ENCODE peak calls at places on chromosome 16, in seven cellular contexts. J, Q, X, D, S, K and Y are unnamed samples. For H3K4me1, the result is how much of the 10 kb centered on the place peaks cover.

GRCh38 chr16:31382485-31383161 is 10.5 kb upstream of the ITGAD start:
- DNase-seq in J (peak), Q (no peak), X (peak), D (peak), S (peak), K (no peak), Y (no peak)

GRCh38 chr16:11621920-11622651 is 35.4 kb upstream of the LITAF start:
- DNase-seq in J (no peak), Q (no peak), X (no peak), D (no peak), S (no peak), K (no peak), Y (no peak)

GRCh38 chr16:50692644-50692998 is 785 bp upstream of the NOD2 start:
- DNase-seq in J (no peak), Q (no peak), X (no peak), D (no peak), S (no peak), K (no peak), Y (no peak)

GRCh38 chr16:55834044-55834443 is 1.1 kb upstream of the CES1 start:
- DNase-seq in J (no peak), Q (no peak), X (no peak), D (no peak), S (no peak), K (no peak), Y (no peak)

GRCh38 chr16:525520-526180 is 1.9 kb upstream of the CAPN15 start:
- DNase-seq in J (peak), Q (no peak), X (peak), D (no peak), S (peak), K (no peak), Y (no peak)

GRCh38 chr16:49652441-49653175 is 203.3 kb downstream of the ZNF423 start:
- DNase-seq in J (peak), Q (no peak), X (no peak), D (peak), S (no peak), K (peak), Y (peak)

GRCh38 chr16:324451-325334 is 27.8 kb downstream of the AXIN1 start:
- DNase-seq in J (no peak), Q (no peak), X (no peak), D (no peak), S (no peak), K (no peak), Y (no peak)

GRCh38 chr16:745739-746138 is 4.9 kb upstream of the CIAO3 start:
- DNase-seq in J (no peak), Q (no peak), X (no peak), D (no peak), S (no peak), K (no peak), Y (no peak)

GRCh38 chr16:65884018-65884417 is 482.5 kb upstream of the CDH5 start:
- DNase-seq in J (no peak), Q (no peak), X (no peak), D (no peak), S (no peak), K (no peak), Y (no peak)

GRCh38 chr16:11744075-11744470 is 1.4 kb upstream of the TXNDC11 start:
- DNase-seq in J (no peak), Q (no peak), X (no peak), D (no peak), S (no peak), K (no peak), Y (no peak)

GRCh38 chr16:10408824-10409381 is 23.0 kb downstream of the ATF7IP2 start:
- DNase-seq in J (no peak), Q (no peak), X (no peak), D (no peak), S (peak), K (no peak), Y (no peak)

GRCh38 chr16:12468552-12468951 is 335.1 kb downstream of the CPPED1 start:
- DNase-seq in J (no peak), Q (no peak), X (no peak), D (no peak), S (no peak), K (peak), Y (no peak)

GRCh38 chr16:2276501-2277195 is 8.7 kb upstream of the RNPS1 start:
- DNase-seq in J (no peak), Q (no peak), X (no peak), D (no peak), S (no peak), K (no peak), Y (no peak)

GRCh38 chr16:9845661-9846361 is 336.4 kb downstream of the GRIN2A start:
- DNase-seq in J (no peak), Q (no peak), X (no peak), D (no peak), S (peak), K (no peak), Y (no peak)

GRCh38 chr16:11586375-11586855 is 304 bp downstream of the LITAF start:
- DNase-seq in J (no peak), Q (no peak), X (no peak), D (no peak), S (no peak), K (no peak), Y (no peak)

GRCh38 chr16:50266337-50267091 is at the start of gene ADCY7:
- DNase-seq in J (peak), Q (peak), X (peak), D (peak), S (no peak), K (peak), Y (peak)

GRCh38 chr16:59412275-59412841 is 678.2 kb upstream of the GOT2 start:
- DNase-seq in J (no peak), Q (no peak), X (no peak), D (no peak), S (peak), K (no peak), Y (no peak)

GRCh38 chr16:31404353-31405064 is 11.4 kb downstream of the ITGAD start:
- DNase-seq in J (no peak), Q (no peak), X (peak), D (no peak), S (peak), K (no peak), Y (no peak)

GRCh38 chr16:54201200-54201599 is 85.4 kb downstream of the IRX3 start:
- DNase-seq in J (no peak), Q (no peak), X (no peak), D (no peak), S (peak), K (peak), Y (no peak)

GRCh38 chr16:16037970-16038369 is 88.6 kb downstream of the ABCC1 start:
- DNase-seq in J (no peak), Q (no peak), X (no peak), D (no peak), S (no peak), K (no peak), Y (no peak)

GRCh38 chr16:23597003-23597756 is 1.1 kb upstream of the NDUFAB1 start:
- DNase-seq in J (peak), Q (no peak), X (peak), D (peak), S (peak), K (peak), Y (no peak)

GRCh38 chr16:30658731-30659506 is 688 bp downstream of the FBRS start:
- DNase-seq in J (peak), Q (peak), X (peak), D (peak), S (peak), K (peak), Y (peak)

GRCh38 chr16:8676737-8677375 is 2.4 kb downstream of the ABAT start:
- DNase-seq in J (no peak), Q (no peak), X (no peak), D (no peak), S (no peak), K (no peak), Y (no peak)

GRCh38 chr16:11151156-11151904 is 104.7 kb downstream of the SOCS1 start:
- DNase-seq in J (no peak), Q (no peak), X (no peak), D (no peak), S (no peak), K (no peak), Y (no peak)

GRCh38 chr16:75385507-75386152 is 47.7 kb downstream of the CFDP1 start:
- DNase-seq in J (no peak), Q (no peak), X (peak), D (no peak), S (peak), K (no peak), Y (peak)

GRCh38 chr16:19884611-19885455 is at the start of gene GPRC5B:
- DNase-seq in J (peak), Q (no peak), X (no peak), D (peak), S (peak), K (peak), Y (peak)

GRCh38 chr16:55499951-55500350 is 8.9 kb upstream of the LPCAT2 start:
- DNase-seq in J (no peak), Q (no peak), X (peak), D (no peak), S (peak), K (peak), Y (peak)

GRCh38 chr16:54397190-54397835 is 110.7 kb upstream of the IRX3 start:
- DNase-seq in J (no peak), Q (no peak), X (no peak), D (no peak), S (no peak), K (no peak), Y (no peak)

GRCh38 chr16:31480851-31481250 is 2.1 kb upstream of the SLC5A2 start:
- DNase-seq in J (peak), Q (no peak), X (no peak), D (no peak), S (no peak), K (no peak), Y (no peak)

GRCh38 chr16:12319464-12320030 is 343.0 kb downstream of the SNX29 start:
- DNase-seq in J (no peak), Q (no peak), X (no peak), D (no peak), S (no peak), K (no peak), Y (no peak)

GRCh38 chr16:75402821-75403475 is 30.4 kb downstream of the CFDP1 start:
- DNase-seq in J (no peak), Q (no peak), X (peak), D (no peak), S (peak), K (no peak), Y (no peak)

GRCh38 chr16:87337247-87337646 is 20.1 kb upstream of the C16orf95 start:
- DNase-seq in J (no peak), Q (no peak), X (no peak), D (no peak), S (no peak), K (no peak), Y (no peak)

GRCh38 chr16:19424478-19424877 is 6.8 kb downstream of the TMC5 start:
- DNase-seq in J (no peak), Q (no peak), X (no peak), D (no peak), S (no peak), K (no peak), Y (no peak)

GRCh38 chr16:5616841-5617240 is 519.2 kb upstream of the EEF2KMT start:
- DNase-seq in J (no peak), Q (no peak), X (no peak), D (no peak), S (no peak), K (no peak), Y (no peak)

GRCh38 chr16:15602285-15603044 is 40.5 kb downstream of the MARF1 start:
- DNase-seq in J (no peak), Q (no peak), X (no peak), D (no peak), S (no peak), K (peak), Y (no peak)

GRCh38 chr16:24819462-24820040 is 26.2 kb upstream of the SLC5A11 start:
- DNase-seq in J (no peak), Q (no peak), X (no peak), D (no peak), S (no peak), K (no peak), Y (no peak)

GRCh38 chr16:57166951-57167350 is 18.9 kb downstream of the PSME3IP1 start:
- DNase-seq in J (no peak), Q (no peak), X (no peak), D (no peak), S (no peak), K (peak), Y (no peak)

GRCh38 chr16:10151718-10152117 is 30.5 kb downstream of the GRIN2A start:
- DNase-seq in J (no peak), Q (no peak), X (no peak), D (no peak), S (no peak), K (no peak), Y (no peak)

GRCh38 chr16:74926832-74927231 is 58.1 kb downstream of the WDR59 start:
- DNase-seq in J (no peak), Q (no peak), X (no peak), D (no peak), S (no peak), K (no peak), Y (no peak)

GRCh38 chr16:35258381-35258780 is 1799.0 kb downstream of the TP53TG3F start:
- DNase-seq in J (no peak), Q (no peak), X (no peak), D (no peak), S (no peak), K (no peak), Y (no peak)

GRCh38 chr16:88783391-88784073 is 1.5 kb downstream of the PIEZO1 start:
- DNase-seq in J (peak), Q (no peak), X (no peak), D (no peak), S (no peak), K (peak), Y (peak)

GRCh38 chr16:88779406-88780099 is 5.5 kb downstream of the PIEZO1 start:
- DNase-seq in J (no peak), Q (no peak), X (no peak), D (no peak), S (no peak), K (peak), Y (no peak)

GRCh38 chr16:88780100-88781062 is 4.6 kb downstream of the PIEZO1 start:
- DNase-seq in J (no peak), Q (no peak), X (no peak), D (no peak), S (no peak), K (no peak), Y (no peak)

GRCh38 chr16:88782454-88783390 is 2.3 kb downstream of the PIEZO1 start:
- DNase-seq in J (peak), Q (no peak), X (peak), D (no peak), S (no peak), K (peak), Y (peak)

GRCh38 chr16:88781140-88782077 is 3.6 kb downstream of the PIEZO1 start:
- DNase-seq in J (no peak), Q (no peak), X (no peak), D (no peak), S (no peak), K (no peak), Y (no peak)
- TF ChIP-seq POLR2A in J (no peak), Q (peak), X (no peak), D (no peak), S (no peak), K (no peak), Y (no peak)

GRCh38 chr16:20911361-20911760 is 10.8 kb downstream of the LYRM1 start:
- DNase-seq in J (peak), Q (no peak), X (no peak), D (no peak), S (no peak), K (no peak), Y (no peak)
- H3K4me1 ChIP-seq in J (half or more), Q (under half), X (half or more), D (under half), S (under half), K (under half), Y (under half)

GRCh38 chr16:80739523-80739922 is 64.9 kb downstream of the CDYL2 start:
- DNase-seq in J (no peak), Q (no peak), X (no peak), D (no peak), S (no peak), K (no peak), Y (no peak)
- TF ChIP-seq POLR2A in J (no peak), Q (no peak), X (no peak), D (no peak), S (no peak), K (no peak), Y (no peak)

GRCh38 chr16:73041644-73042043 is 6.3 kb downstream of the ZFHX3 start:
- DNase-seq in J (no peak), Q (no peak), X (no peak), D (no peak), S (no peak), K (no peak), Y (no peak)

GRCh38 chr16:73042807-73043206 is 5.1 kb downstream of the ZFHX3 start:
- DNase-seq in J (no peak), Q (no peak), X (no peak), D (no peak), S (no peak), K (no peak), Y (no peak)

GRCh38 chr16:73046484-73047214 is 1.3 kb downstream of the ZFHX3 start:
- DNase-seq in J (no peak), Q (no peak), X (no peak), D (no peak), S (no peak), K (peak), Y (no peak)

GRCh38 chr16:73040735-73041402 is 7.1 kb downstream of the ZFHX3 start:
- DNase-seq in J (no peak), Q (no peak), X (no peak), D (no peak), S (no peak), K (peak), Y (no peak)

GRCh38 chr16:73043828-73044493 is 4.0 kb downstream of the ZFHX3 start:
- DNase-seq in J (no peak), Q (no peak), X (no peak), D (no peak), S (no peak), K (no peak), Y (no peak)
- H3K4me1 ChIP-seq in J (half or more), Q (under half), X (under half), D (half or more), S (half or more), K (under half), Y (under half)

DNA sequence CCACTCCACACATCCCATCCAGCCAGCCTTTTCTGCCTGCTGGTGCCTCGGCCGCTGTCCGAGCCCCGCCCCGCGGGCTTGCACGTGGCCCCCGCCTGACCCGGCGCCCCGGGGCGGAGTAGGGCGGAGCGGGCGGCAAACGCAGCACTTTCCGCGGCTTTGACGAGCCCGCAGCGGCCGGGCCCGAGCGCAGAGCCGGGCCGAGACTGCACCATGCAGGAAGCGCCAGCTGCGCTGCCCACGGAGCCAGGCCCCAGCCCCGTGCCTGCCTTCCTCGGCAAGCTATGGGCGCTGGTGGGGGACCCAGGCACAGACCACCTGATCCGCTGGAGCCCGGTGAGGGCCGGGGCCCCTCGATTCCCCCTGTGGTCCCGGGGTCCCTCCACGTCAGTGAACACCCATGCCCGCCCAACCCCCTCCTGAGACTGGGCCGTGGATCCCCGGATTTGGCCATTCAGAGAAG is at the start of gene HSF4:
- DNase-seq in J (peak), Q (no peak), X (no peak), D (peak), S (no peak), K (peak), Y (peak)
- TF ChIP-seq POLR2A in J (peak), Q (peak), X (no peak), D (peak), S (no peak), K (no peak), Y (peak)

GRCh38 chr16:89324056-89325010 is 106.8 kb downstream of the ZNF778 start:
- DNase-seq in J (peak), Q (no peak), X (no peak), D (peak), S (no peak), K (peak), Y (no peak)

GRCh38 chr16:89320717-89321501 is 103.4 kb downstream of the ZNF778 start:
- DNase-seq in J (peak), Q (no peak), X (no peak), D (peak), S (peak), K (no peak), Y (no peak)

GRCh38 chr16:89319883-89320716 is 102.6 kb downstream of the ZNF778 start:
- DNase-seq in J (peak), Q (no peak), X (no peak), D (peak), S (peak), K (peak), Y (peak)

GRCh38 chr16:89323120-89323960 is 105.8 kb downstream of the ZNF778 start:
- DNase-seq in J (peak), Q (no peak), X (no peak), D (no peak), S (no peak), K (peak), Y (no peak)

DNA sequence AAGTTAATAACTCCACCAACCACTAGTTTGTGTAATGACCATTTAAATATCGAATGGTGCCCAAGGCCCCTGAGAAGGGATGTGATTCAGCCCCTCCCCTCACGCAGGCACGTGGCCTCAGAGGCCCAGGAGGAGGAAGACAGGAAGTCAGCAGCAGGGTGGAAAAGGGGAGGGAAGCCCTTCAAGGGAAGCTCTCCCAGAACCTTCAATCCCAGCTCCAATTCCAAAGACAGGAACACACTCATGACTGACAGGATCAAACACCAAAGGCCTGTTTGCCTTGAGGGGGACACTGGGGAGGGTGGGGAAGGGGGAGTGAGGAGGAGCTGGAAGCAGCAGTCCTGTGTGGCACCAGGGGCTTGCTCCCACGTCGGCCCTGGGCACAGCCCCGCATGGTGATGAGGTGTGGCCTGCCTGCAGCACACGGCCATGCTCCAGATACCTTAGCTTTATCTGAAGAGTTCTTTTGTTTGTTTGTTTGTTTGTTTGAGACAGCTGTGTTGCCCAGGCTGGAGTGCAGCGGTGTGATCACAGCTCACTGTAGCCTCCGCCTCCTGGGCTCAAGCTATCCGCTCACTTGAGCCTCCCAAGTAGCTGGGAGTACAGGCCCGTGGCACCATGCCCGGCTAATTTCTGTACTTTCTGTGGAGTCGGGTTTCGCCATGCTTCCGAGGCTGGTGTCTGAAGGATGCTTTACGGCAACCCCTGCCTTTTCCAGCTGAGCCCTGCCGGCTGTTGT is 105.0 kb downstream of the ZNF778 start:
- DNase-seq in J (peak), Q (no peak), X (no peak), D (peak), S (peak), K (peak), Y (peak)
- H3K4me1 ChIP-seq in J (half or more), Q (half or more), X (half or more), D (half or more), S (half or more), K (under half), Y (under half)

GRCh38 chr16:72664480-72665408 is 383.2 kb downstream of the ZFHX3 start:
- DNase-seq in J (peak), Q (peak), X (peak), D (peak), S (peak), K (peak), Y (peak)
- TF ChIP-seq POLR2A in J (no peak), Q (no peak), X (peak), D (no peak), S (peak), K (no peak), Y (no peak)